ENCODE peak calls at places on chromosomes 11 and 22, in ten cellular contexts. V is fibroblast of lung, Z is mesendoderm, I is mucosa of descending colon, E is PC-9, M is H1, U is IMR-90, A is adipocyte, L is uterus, N is psoas muscle. W is an unnamed sample. For H3K4me1, the result is how much of the 10 kb centered on the place peaks cover.

GRCh38 chr11:126838779-126839178 is 161.8 kb downstream of the KIRREL3 start:
- DNase-seq in U (no peak), M (no peak), N (no peak), I (no peak), A (no peak), V (no peak), Z (peak), E (no peak), L (no peak), W (no peak)

GRCh38 chr11:85923455-85923854 is 68.3 kb downstream of the CCDC83 start:
- DNase-seq in A (no peak), V (no peak), M (no peak), E (no peak), Z (no peak), N (no peak), U (no peak), I (no peak), L (no peak), W (no peak)

GRCh38 chr11:79081441-79082124 is 359.2 kb downstream of the TENM4 start:
- DNase-seq in I (no peak), A (no peak), M (no peak), V (no peak), E (no peak), N (no peak), U (peak), L (no peak), Z (no peak), W (no peak)

GRCh38 chr22:49290711-49291110 is 537.0 kb downstream of the BRD1 start:
- DNase-seq in N (no peak), A (no peak), I (no peak), E (no peak), L (no peak), U (no peak), V (no peak), M (no peak), Z (no peak), W (no peak)

GRCh38 chr22:50498322-50498861 is 9.1 kb downstream of the LMF2 start:
- DNase-seq in U (peak), I (peak), Z (peak), M (peak), A (peak), N (no peak), L (no peak), E (peak), V (peak), W (peak)

GRCh38 chr11:93573184-93573583 is 30.0 kb upstream of the SMCO4 start:
- DNase-seq in N (no peak), L (no peak), E (no peak), M (no peak), Z (no peak), I (no peak), A (no peak), V (no peak), U (no peak), W (no peak)

GRCh38 chr22:40703174-40703573 is 23.9 kb downstream of the MCHR1 start:
- DNase-seq in M (no peak), Z (peak), E (no peak), A (no peak), N (no peak), I (no peak), L (no peak), U (no peak), V (no peak), W (no peak)

GRCh38 chr11:17923213-17923612 is 89.6 kb downstream of the SERGEF start:
- DNase-seq in E (no peak), A (peak), U (no peak), L (no peak), Z (peak), I (no peak), M (no peak), V (peak), N (peak), W (peak)

GRCh38 chr22:49763696-49764095 is 64.0 kb downstream of the BRD1 start:
- DNase-seq in U (no peak), M (no peak), L (no peak), I (peak), E (no peak), A (no peak), N (peak), V (no peak), Z (no peak), W (no peak)

GRCh38 chr11:122758974-122759373 is 79.3 kb upstream of the CRTAM start:
- DNase-seq in I (no peak), Z (no peak), V (no peak), E (no peak), U (peak), M (no peak), L (no peak), A (no peak), N (no peak), W (no peak)

GRCh38 chr22:37636186-37636948 is 3.1 kb upstream of the SH3BP1 start:
- DNase-seq in U (peak), M (no peak), E (no peak), I (peak), A (peak), L (no peak), Z (peak), V (peak), N (no peak), W (no peak)

GRCh38 chr11:855796-856195 is 13.1 kb downstream of the TSPAN4 start:
- DNase-seq in N (no peak), Z (no peak), U (no peak), E (no peak), A (no peak), M (no peak), V (no peak), I (no peak), L (no peak), W (no peak)

GRCh38 chr11:852762-853161 is 10.1 kb downstream of the TSPAN4 start:
- DNase-seq in V (no peak), E (no peak), L (no peak), Z (no peak), A (no peak), I (no peak), M (no peak), U (no peak), N (no peak), W (no peak)

GRCh38 chr11:855343-855674 is 12.7 kb downstream of the TSPAN4 start:
- DNase-seq in A (no peak), I (no peak), Z (no peak), V (no peak), M (no peak), N (no peak), U (no peak), E (no peak), L (no peak), W (no peak)

GRCh38 chr11:854601-855342 is 12.1 kb downstream of the TSPAN4 start:
- DNase-seq in N (no peak), Z (no peak), I (no peak), U (no peak), A (no peak), L (no peak), M (no peak), V (no peak), E (no peak), W (no peak)

DNA sequence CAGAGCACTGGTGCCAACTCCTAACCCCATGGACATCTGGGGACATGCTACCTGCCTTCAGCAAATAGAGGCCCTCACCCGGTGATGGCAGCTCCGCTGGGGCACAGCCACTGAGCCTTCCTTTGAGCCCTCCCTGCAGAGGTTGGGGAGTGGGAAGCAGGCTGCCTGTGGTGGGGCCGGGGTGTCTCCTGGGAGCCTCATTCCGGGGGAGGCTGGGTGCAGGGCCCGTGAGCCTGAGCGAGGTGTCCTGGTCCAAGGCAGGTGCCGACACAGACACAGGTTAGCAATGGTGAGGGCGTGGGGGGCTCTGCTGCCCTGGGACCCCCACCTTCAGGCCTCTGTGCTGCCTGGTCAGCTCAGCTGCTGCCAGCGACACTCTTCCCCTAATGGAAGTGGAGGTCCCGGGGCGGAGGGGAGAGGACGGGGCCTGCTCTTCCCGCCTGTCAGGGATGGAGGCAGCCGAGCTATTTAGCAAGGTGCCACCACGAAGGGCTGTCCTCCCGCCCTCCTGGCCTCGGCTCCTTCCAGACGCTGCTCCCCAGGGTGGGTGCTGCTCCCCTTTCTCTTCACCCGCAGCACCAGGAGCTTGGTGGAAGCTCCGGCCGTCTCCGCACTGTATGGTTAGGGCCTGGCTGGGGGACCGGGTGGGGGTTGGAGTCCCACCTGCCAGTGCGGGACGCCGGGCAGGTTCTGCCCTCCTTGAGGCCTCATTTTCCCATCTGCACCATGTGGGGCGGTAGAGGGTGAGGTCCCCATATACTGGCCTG is 11.2 kb downstream of the TSPAN4 start:
- DNase-seq in E (no peak), L (no peak), I (no peak), V (no peak), M (no peak), N (no peak), A (no peak), U (no peak), Z (no peak), W (no peak)
- H3K4me1 ChIP-seq in E (under half), L (under half), I (under half), V (under half), M (under half), N (under half), A (under half), U (under half), Z (under half), W (under half)

GRCh38 chr22:46966495-46966845 is 204.0 kb downstream of the TBC1D22A start:
- DNase-seq in N (no peak), E (no peak), M (no peak), U (peak), Z (no peak), V (no peak), I (no peak), A (peak), L (no peak), W (no peak)
- H3K4me1 ChIP-seq in N (under half), E (under half), M (under half), U (under half), Z (under half), V (under half), I (under half), A (under half), L (under half), W (under half)

DNA sequence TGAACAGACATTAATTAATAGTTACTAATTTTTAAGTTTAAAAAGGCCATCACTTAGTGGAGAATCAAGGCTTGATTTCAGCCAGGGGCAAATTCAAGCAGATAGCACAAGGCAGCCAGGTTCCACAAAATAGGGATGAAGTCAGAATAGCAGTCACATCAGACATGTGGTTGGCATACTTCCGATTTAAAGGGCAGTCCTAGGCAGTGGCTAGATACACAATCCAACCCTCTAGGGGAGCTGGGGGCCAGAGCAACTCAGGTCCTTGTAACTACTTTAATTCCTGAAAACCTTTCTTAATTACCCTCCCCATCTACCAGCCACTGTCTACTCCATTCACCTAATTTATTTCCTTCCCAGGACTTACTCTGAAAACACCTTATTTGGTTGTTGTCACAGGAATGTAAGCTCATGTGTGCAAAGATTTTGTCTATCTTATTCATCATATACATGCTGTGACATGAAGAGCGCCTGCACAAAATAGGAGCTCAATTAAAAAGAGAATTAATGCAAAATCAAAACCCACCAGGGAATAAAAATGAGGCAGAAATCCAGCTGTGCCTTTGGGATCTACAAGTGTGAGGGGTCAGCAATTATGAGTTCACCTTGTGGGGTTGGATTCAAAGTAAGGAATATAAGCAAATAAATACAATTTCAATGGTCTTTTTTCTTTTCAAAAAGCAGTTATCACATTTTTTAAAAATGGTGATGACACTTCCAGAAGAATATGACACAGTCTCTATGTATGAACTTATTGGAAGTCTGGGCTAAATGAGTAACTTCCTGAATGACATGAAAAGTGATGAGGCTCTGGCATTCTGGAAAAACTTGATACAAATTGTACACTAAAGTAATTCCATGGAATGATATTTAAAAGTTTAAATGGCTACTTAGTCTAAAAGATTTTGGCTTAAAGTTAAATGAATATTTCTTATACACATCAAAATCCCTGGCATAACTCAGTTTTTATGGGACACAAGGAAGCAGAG is 53.8 kb downstream of the COPB1 start:
- DNase-seq in N (no peak), A (peak), E (no peak), M (no peak), U (peak), V (peak), I (no peak), L (no peak), Z (no peak), W (no peak)
- H3K4me1 ChIP-seq in N (under half), A (half or more), E (half or more), M (under half), U (under half), V (under half), I (under half), L (under half), Z (under half), W (under half)

GRCh38 chr11:12646478-12646877 is 27.7 kb upstream of the TEAD1 start:
- DNase-seq in Z (no peak), E (no peak), V (no peak), L (no peak), M (no peak), A (no peak), I (no peak), N (no peak), U (no peak), W (no peak)
- H3K4me1 ChIP-seq in Z (under half), E (under half), V (under half), L (under half), M (under half), A (under half), I (under half), N (under half), U (under half), W (under half)

DNA sequence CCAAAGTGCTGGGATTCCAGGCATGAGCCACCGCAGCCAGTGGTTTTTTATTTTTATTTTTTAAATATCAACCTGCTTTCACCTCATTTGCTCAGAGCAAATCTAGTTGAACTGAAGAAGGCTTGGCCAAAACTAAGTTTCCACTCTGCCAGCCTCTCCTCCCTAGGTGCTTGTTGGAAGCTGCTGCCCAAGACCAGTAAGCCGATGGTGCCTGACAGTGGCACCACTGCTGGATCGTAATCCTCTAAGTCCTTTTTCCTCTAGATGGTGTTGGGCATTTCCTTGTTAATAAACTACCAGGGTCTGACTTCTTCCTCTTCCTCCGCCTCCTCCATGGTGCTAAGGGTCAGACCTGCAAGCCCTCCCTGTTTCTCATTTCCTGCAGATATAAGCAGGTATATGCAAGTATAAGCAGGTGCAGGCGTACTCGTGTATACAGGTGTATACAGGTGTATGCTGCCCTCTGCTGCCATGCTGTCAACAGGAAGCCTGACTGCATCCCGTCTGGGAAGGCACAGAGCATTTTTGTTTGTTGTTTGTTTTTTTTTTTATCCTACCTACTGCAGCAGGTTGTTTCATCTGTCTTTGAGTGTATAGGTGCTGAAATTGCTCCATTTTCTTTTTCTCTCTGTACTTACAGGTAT is 1.6 kb downstream of the NADSYN1 start:
- DNase-seq in U (no peak), M (no peak), V (no peak), I (no peak), A (no peak), L (no peak), E (peak), N (no peak), Z (no peak), W (peak)
- H3K4me1 ChIP-seq in U (under half), M (under half), V (under half), I (under half), A (under half), L (under half), E (under half), N (under half), Z (under half), W (under half)

GRCh38 chr11:72823105-72823804 is 9.0 kb downstream of the ATG16L2 start:
- DNase-seq in N (no peak), M (no peak), Z (no peak), L (no peak), E (no peak), V (no peak), A (no peak), U (no peak), I (no peak), W (no peak)

GRCh38 chr11:72824020-72824419 is 9.8 kb downstream of the ATG16L2 start:
- DNase-seq in N (no peak), Z (no peak), L (no peak), M (no peak), U (no peak), E (no peak), I (no peak), A (no peak), V (no peak), W (no peak)

GRCh38 chr11:72826191-72826941 is 12.2 kb downstream of the ATG16L2 start:
- DNase-seq in L (no peak), A (no peak), I (no peak), M (no peak), U (no peak), Z (peak), E (no peak), N (no peak), V (no peak), W (no peak)

GRCh38 chr11:72825661-72826060 is 11.4 kb downstream of the ATG16L2 start:
- DNase-seq in M (no peak), A (no peak), E (no peak), Z (no peak), I (no peak), U (no peak), L (no peak), V (no peak), N (no peak), W (no peak)

GRCh38 chr11:72824811-72825505 is 10.7 kb downstream of the ATG16L2 start:
- DNase-seq in M (no peak), U (no peak), Z (no peak), N (no peak), L (no peak), V (no peak), E (no peak), A (no peak), I (no peak), W (no peak)
- H3K4me1 ChIP-seq in M (under half), U (under half), Z (under half), N (under half), L (under half), V (under half), E (under half), A (under half), I (under half), W (under half)

DNA sequence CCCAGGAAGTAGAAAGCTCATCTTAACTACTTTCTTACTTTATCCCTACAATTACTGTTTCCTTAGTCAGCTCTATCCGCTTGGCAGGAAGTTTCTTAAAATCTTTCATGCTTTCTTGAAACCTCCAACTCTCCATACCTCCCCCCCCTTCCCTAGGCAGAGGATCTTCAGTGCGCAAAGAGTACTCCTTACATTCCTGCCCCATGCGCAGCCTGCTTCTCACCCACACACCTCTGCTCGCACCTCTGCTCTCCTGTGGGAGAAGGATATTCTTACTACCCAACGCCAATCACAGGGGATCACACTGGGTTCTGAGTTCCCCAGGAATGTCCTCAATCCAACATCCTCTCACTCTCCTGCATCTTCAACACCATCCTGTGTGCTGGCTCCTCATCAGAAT is 12.3 kb downstream of the TCF20 start:
- DNase-seq in M (no peak), I (no peak), A (no peak), E (no peak), N (no peak), Z (peak), V (no peak), U (no peak), L (no peak), W (no peak)
- H3K4me1 ChIP-seq in M (under half), I (under half), A (under half), E (under half), N (under half), Z (under half), V (under half), U (under half), L (under half), W (under half)

GRCh38 chr22:46732041-46732379 is 6.0 kb downstream of the CERK start:
- DNase-seq in Z (no peak), I (peak), M (no peak), N (no peak), L (no peak), V (no peak), U (no peak), E (no peak), A (no peak), W (no peak)
- H3K4me1 ChIP-seq in Z (under half), I (half or more), M (under half), N (half or more), L (under half), V (under half), U (under half), E (under half), A (under half), W (half or more)

GRCh38 chr11:75265851-75266531 is 25.4 kb downstream of the TPBGL start:
- DNase-seq in N (no peak), A (no peak), Z (no peak), L (no peak), V (peak), U (peak), M (no peak), I (no peak), E (no peak), W (peak)
- H3K4me1 ChIP-seq in N (under half), A (under half), Z (under half), L (under half), V (under half), U (under half), M (under half), I (under half), E (under half), W (under half)

GRCh38 chr11:47498149-47498548 is 49.2 kb upstream of the RAPSN start:
- DNase-seq in N (no peak), L (no peak), Z (no peak), E (no peak), M (no peak), U (no peak), A (no peak), V (no peak), I (no peak), W (no peak)
- H3K4me1 ChIP-seq in N (half or more), L (under half), Z (under half), E (under half), M (under half), U (under half), A (half or more), V (under half), I (under half), W (under half)